ENCODE peak calls at places on chromosomes 1 and 21, in five cellular contexts. One of them, this sample, is unnamed.

GRCh38 chr1:166383635-166384346 is 217.0 kb upstream of the FAM78B start:
- DNase-seq in endothelial cell of umbilical vein: no peak
- DNase-seq in lower lobe of right lung: no peak
- DNase-seq in body of pancreas: no peak
- DNase-seq in AG04449: no peak
- DNase-seq in this sample: no peak

GRCh38 chr1:14941865-14942264 is 211.7 kb upstream of the TMEM51 start:
- DNase-seq in endothelial cell of umbilical vein: no peak
- DNase-seq in lower lobe of right lung: no peak
- DNase-seq in body of pancreas: no peak
- DNase-seq in AG04449: no peak
- DNase-seq in this sample: no peak

GRCh38 chr1:3350441-3351261 is 103.8 kb upstream of the ARHGEF16 start:
- DNase-seq in endothelial cell of umbilical vein: no peak
- DNase-seq in lower lobe of right lung: no peak
- DNase-seq in body of pancreas: no peak
- DNase-seq in AG04449: no peak
- DNase-seq in this sample: no peak

GRCh38 chr1:110318046-110318445 is 21.1 kb upstream of the RBM15 start:
- DNase-seq in endothelial cell of umbilical vein: no peak
- DNase-seq in lower lobe of right lung: no peak
- DNase-seq in body of pancreas: no peak
- DNase-seq in AG04449: no peak
- DNase-seq in this sample: no peak

GRCh38 chr1:152743371-152744145 is 14.3 kb upstream of the KPRP start:
- DNase-seq in endothelial cell of umbilical vein: no peak
- DNase-seq in lower lobe of right lung: no peak
- DNase-seq in body of pancreas: no peak
- DNase-seq in AG04449: no peak
- DNase-seq in this sample: no peak

GRCh38 chr1:222616535-222616934 is 1.4 kb upstream of the MIA3 start:
- DNase-seq in endothelial cell of umbilical vein: no peak
- DNase-seq in lower lobe of right lung: no peak
- DNase-seq in body of pancreas: peak
- DNase-seq in AG04449: peak
- DNase-seq in this sample: no peak

GRCh38 chr1:60621524-60621923 is 460.8 kb upstream of the NFIA start:
- DNase-seq in endothelial cell of umbilical vein: peak
- DNase-seq in lower lobe of right lung: no peak
- DNase-seq in body of pancreas: peak
- DNase-seq in AG04449: no peak
- DNase-seq in this sample: no peak

GRCh38 chr1:112614460-112615065 is 4.4 kb downstream of the ST7L start:
- DNase-seq in endothelial cell of umbilical vein: peak
- DNase-seq in lower lobe of right lung: no peak
- DNase-seq in body of pancreas: no peak
- DNase-seq in AG04449: no peak
- DNase-seq in this sample: peak

GRCh38 chr1:10867914-10868598 is 71.6 kb upstream of the CASZ1 start:
- DNase-seq in endothelial cell of umbilical vein: no peak
- DNase-seq in lower lobe of right lung: no peak
- DNase-seq in body of pancreas: no peak
- DNase-seq in AG04449: no peak
- DNase-seq in this sample: no peak

GRCh38 chr1:10866314-10867091 is 70.1 kb upstream of the CASZ1 start:
- DNase-seq in endothelial cell of umbilical vein: no peak
- DNase-seq in lower lobe of right lung: no peak
- DNase-seq in body of pancreas: no peak
- DNase-seq in AG04449: no peak
- DNase-seq in this sample: peak

GRCh38 chr1:10868599-10868965 is 72.1 kb upstream of the CASZ1 start:
- DNase-seq in endothelial cell of umbilical vein: no peak
- DNase-seq in lower lobe of right lung: no peak
- DNase-seq in body of pancreas: no peak
- DNase-seq in AG04449: no peak
- DNase-seq in this sample: no peak

GRCh38 chr1:10865518-10866313 is 69.3 kb upstream of the CASZ1 start:
- DNase-seq in endothelial cell of umbilical vein: no peak
- DNase-seq in lower lobe of right lung: no peak
- DNase-seq in body of pancreas: no peak
- DNase-seq in AG04449: no peak
- DNase-seq in this sample: no peak

DNA sequence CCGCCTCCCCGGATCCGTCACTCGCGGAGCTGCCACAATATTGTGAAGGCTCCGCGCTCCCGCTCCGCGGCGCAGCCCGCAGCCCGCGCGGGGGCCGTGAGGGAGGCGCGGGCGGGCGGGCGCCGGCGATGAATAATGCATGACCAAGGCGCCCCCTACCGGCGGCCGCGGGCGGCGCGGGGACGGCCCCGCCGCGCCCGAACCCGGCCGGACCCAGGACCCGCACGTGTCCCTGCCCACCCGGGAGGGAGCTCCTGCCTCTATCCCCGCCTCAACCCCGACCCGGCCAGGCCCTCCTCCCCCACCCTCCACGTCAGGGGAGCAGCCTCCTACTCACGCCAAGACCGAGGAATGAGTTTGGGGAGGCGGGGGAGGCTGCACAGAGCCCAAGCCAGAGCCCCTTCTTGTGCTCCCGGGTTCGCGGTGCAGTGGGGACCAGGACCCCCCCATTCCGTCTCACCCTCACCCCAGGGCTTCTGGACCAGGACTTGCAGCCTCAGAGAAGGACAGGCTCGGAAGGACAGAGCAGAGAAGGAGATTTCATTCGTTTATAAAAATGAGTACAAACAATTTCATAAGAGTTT is 70.8 kb upstream of the CASZ1 start:
- DNase-seq in endothelial cell of umbilical vein: peak
- DNase-seq in lower lobe of right lung: peak
- DNase-seq in body of pancreas: peak
- DNase-seq in AG04449: no peak
- DNase-seq in this sample: peak
- TF ChIP-seq CTCF in endothelial cell of umbilical vein: peak
- TF ChIP-seq CTCF in lower lobe of right lung: peak
- TF ChIP-seq CTCF in body of pancreas: peak
- TF ChIP-seq CTCF in AG04449: peak
- TF ChIP-seq CTCF in this sample: peak

GRCh38 chr1:39122056-39122455 is 82.4 kb upstream of the MACF1 start:
- DNase-seq in endothelial cell of umbilical vein: no peak
- DNase-seq in lower lobe of right lung: no peak
- DNase-seq in body of pancreas: no peak
- DNase-seq in AG04449: no peak
- DNase-seq in this sample: no peak
- TF ChIP-seq CTCF in endothelial cell of umbilical vein: no peak
- TF ChIP-seq CTCF in lower lobe of right lung: no peak
- TF ChIP-seq CTCF in body of pancreas: no peak
- TF ChIP-seq CTCF in AG04449: no peak
- TF ChIP-seq CTCF in this sample: no peak

GRCh38 chr1:47703981-47704596 is 266.2 kb downstream of the FOXD2 start:
- DNase-seq in endothelial cell of umbilical vein: peak
- DNase-seq in lower lobe of right lung: no peak
- DNase-seq in body of pancreas: no peak
- DNase-seq in AG04449: no peak
- DNase-seq in this sample: no peak
- TF ChIP-seq CTCF in endothelial cell of umbilical vein: peak
- TF ChIP-seq CTCF in lower lobe of right lung: peak
- TF ChIP-seq CTCF in body of pancreas: no peak
- TF ChIP-seq CTCF in AG04449: no peak
- TF ChIP-seq CTCF in this sample: no peak

DNA sequence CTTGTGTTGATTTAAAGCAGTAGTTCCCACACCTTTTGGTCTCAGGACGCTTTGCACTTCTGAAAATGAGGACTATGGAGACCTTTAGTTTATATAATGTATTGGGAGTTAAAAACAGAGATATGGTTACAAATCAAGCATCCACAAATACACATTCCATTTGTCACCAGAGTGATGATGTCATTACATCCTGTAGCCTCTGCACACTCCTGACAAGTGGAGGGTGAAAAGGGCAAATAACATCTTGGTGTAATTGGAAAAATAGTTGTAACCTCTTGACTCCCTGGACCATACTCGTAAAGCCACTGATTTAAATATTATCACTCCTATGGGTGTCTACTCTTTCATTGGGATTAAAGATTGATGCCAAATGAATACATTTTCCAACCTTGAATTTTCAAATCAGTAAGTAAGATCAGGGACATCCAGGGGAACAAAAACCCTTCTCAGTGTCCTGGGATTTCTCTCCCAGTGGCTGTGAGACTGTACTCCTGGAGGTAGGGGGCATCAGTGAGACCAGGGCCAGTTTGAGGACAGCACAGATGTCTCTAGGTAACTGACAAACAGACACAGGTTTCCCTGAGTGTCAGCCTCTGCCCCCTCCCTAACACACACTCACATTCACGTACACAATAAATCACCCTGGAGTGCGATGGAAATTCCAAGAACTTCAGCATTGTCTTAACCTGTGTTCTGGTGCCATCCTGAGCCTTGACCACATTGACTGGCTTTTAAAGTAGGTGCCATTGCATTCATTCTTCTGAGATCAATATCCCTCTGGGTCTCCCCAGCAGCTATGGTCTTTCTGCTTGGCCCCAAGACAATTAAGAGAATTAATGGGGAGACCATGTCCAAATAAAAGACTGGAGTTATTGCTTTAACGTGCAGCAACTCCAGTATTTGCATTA is 63.0 kb downstream of the NR5A2 start:
- DNase-seq in endothelial cell of umbilical vein: peak
- DNase-seq in lower lobe of right lung: no peak
- DNase-seq in body of pancreas: no peak
- DNase-seq in AG04449: no peak
- DNase-seq in this sample: peak
- TF ChIP-seq CTCF in endothelial cell of umbilical vein: peak
- TF ChIP-seq CTCF in lower lobe of right lung: peak
- TF ChIP-seq CTCF in body of pancreas: no peak
- TF ChIP-seq CTCF in AG04449: no peak
- TF ChIP-seq CTCF in this sample: no peak

GRCh38 chr21:34801519-34802132 is 132.8 kb downstream of the CLIC6 start:
- DNase-seq in endothelial cell of umbilical vein: peak
- DNase-seq in lower lobe of right lung: no peak
- DNase-seq in body of pancreas: no peak
- DNase-seq in AG04449: no peak
- DNase-seq in this sample: peak
- TF ChIP-seq CTCF in endothelial cell of umbilical vein: peak
- TF ChIP-seq CTCF in lower lobe of right lung: peak
- TF ChIP-seq CTCF in body of pancreas: no peak
- TF ChIP-seq CTCF in AG04449: no peak
- TF ChIP-seq CTCF in this sample: no peak

GRCh38 chr1:150543500-150544143 is 5.6 kb upstream of the ADAMTSL4 start:
- DNase-seq in endothelial cell of umbilical vein: no peak
- DNase-seq in lower lobe of right lung: no peak
- DNase-seq in body of pancreas: peak
- DNase-seq in AG04449: no peak
- DNase-seq in this sample: no peak
- TF ChIP-seq CTCF in endothelial cell of umbilical vein: no peak
- TF ChIP-seq CTCF in lower lobe of right lung: no peak
- TF ChIP-seq CTCF in body of pancreas: no peak
- TF ChIP-seq CTCF in AG04449: no peak
- TF ChIP-seq CTCF in this sample: no peak

GRCh38 chr1:24094554-24094953 is 17.4 kb downstream of the MYOM3 start:
- DNase-seq in endothelial cell of umbilical vein: no peak
- DNase-seq in lower lobe of right lung: peak
- DNase-seq in body of pancreas: no peak
- DNase-seq in AG04449: no peak
- DNase-seq in this sample: no peak
- TF ChIP-seq CTCF in endothelial cell of umbilical vein: no peak
- TF ChIP-seq CTCF in lower lobe of right lung: no peak
- TF ChIP-seq CTCF in body of pancreas: no peak
- TF ChIP-seq CTCF in AG04449: no peak
- TF ChIP-seq CTCF in this sample: no peak

GRCh38 chr1:175192111-175192629 is 406 bp downstream of the KIAA0040 start:
- DNase-seq in endothelial cell of umbilical vein: peak
- DNase-seq in lower lobe of right lung: peak
- DNase-seq in body of pancreas: peak
- DNase-seq in AG04449: no peak
- DNase-seq in this sample: peak
- TF ChIP-seq CTCF in endothelial cell of umbilical vein: no peak
- TF ChIP-seq CTCF in lower lobe of right lung: no peak
- TF ChIP-seq CTCF in body of pancreas: no peak
- TF ChIP-seq CTCF in AG04449: no peak
- TF ChIP-seq CTCF in this sample: no peak

GRCh38 chr1:46613661-46614603 is 2.7 kb downstream of the MOB3C start:
- DNase-seq in endothelial cell of umbilical vein: peak
- DNase-seq in lower lobe of right lung: peak
- DNase-seq in body of pancreas: peak
- DNase-seq in AG04449: no peak
- DNase-seq in this sample: no peak

GRCh38 chr1:46614604-46614984 is 2.0 kb downstream of the MOB3C start:
- DNase-seq in endothelial cell of umbilical vein: no peak
- DNase-seq in lower lobe of right lung: no peak
- DNase-seq in body of pancreas: no peak
- DNase-seq in AG04449: no peak
- DNase-seq in this sample: no peak

GRCh38 chr1:46612937-46613660 is 3.5 kb downstream of the MOB3C start:
- DNase-seq in endothelial cell of umbilical vein: no peak
- DNase-seq in lower lobe of right lung: no peak
- DNase-seq in body of pancreas: peak
- DNase-seq in AG04449: no peak
- DNase-seq in this sample: no peak

GRCh38 chr1:46615088-46615487 is 1.5 kb downstream of the MOB3C start:
- DNase-seq in endothelial cell of umbilical vein: no peak
- DNase-seq in lower lobe of right lung: no peak
- DNase-seq in body of pancreas: no peak
- DNase-seq in AG04449: no peak
- DNase-seq in this sample: no peak

GRCh38 chr1:46611691-46612221 is 4.9 kb downstream of the MOB3C start:
- DNase-seq in endothelial cell of umbilical vein: no peak
- DNase-seq in lower lobe of right lung: no peak
- DNase-seq in body of pancreas: peak
- DNase-seq in AG04449: no peak
- DNase-seq in this sample: peak
- TF ChIP-seq CTCF in endothelial cell of umbilical vein: no peak
- TF ChIP-seq CTCF in lower lobe of right lung: no peak
- TF ChIP-seq CTCF in body of pancreas: no peak
- TF ChIP-seq CTCF in AG04449: no peak
- TF ChIP-seq CTCF in this sample: no peak

This sample was measured in Calu3.